ENCODE peak calls at places on chromosomes 13 and 19, in five cellular contexts. A, C, B, F and D are unnamed samples.

GRCh38 chr13:47484564-47484963 is 516.5 kb downstream of the SUCLA2 start:
- DNase-seq in B (peak), F (no peak), A (no peak), C (no peak), D (no peak)

GRCh38 chr19:6530385-6531162 is at the start of gene TNFSF9:
- DNase-seq in A (peak), B (peak), C (peak), F (peak), D (peak)

GRCh38 chr19:48348039-48348438 is 15.7 kb downstream of the TMEM143 start:
- DNase-seq in C (no peak), F (no peak), B (no peak), A (no peak), D (no peak)

GRCh38 chr13:88926890-88927502 is 1255.8 kb downstream of the SLITRK5 start:
- DNase-seq in F (no peak), A (no peak), C (no peak), B (no peak), D (no peak)

GRCh38 chr19:13834308-13834790 is 39.1 kb downstream of the ZSWIM4 start:
- DNase-seq in B (no peak), F (no peak), C (no peak), A (no peak), D (no peak)

GRCh38 chr19:8361921-8362793 is 1.8 kb upstream of the ANGPTL4 start:
- DNase-seq in A (peak), C (no peak), B (peak), F (peak), D (peak)

GRCh38 chr19:50003810-50004419 is 21.3 kb downstream of the VRK3 start:
- DNase-seq in C (no peak), A (peak), B (peak), F (peak), D (no peak)

GRCh38 chr19:14661372-14661924 is 13.2 kb downstream of the ADGRE3 start:
- DNase-seq in B (no peak), A (no peak), F (no peak), C (no peak), D (no peak)

GRCh38 chr13:45602183-45602582 is 13.4 kb downstream of the ERICH6B start:
- DNase-seq in B (no peak), C (no peak), F (no peak), A (no peak), D (no peak)

GRCh38 chr19:6710273-6711077 is 10.0 kb downstream of the C3 start:
- DNase-seq in C (no peak), F (no peak), A (no peak), B (no peak), D (no peak)